ENCODE peak calls at places on chromosomes 5 and 9, in six cellular contexts. I is lower leg skin, J is neural crest cell, Y is psoas muscle, H is gastrocnemius medialis, B is AG10803. Z is an unnamed sample.

GRCh38 chr9:8206720-8207119 is 407.1 kb upstream of the DMAC1 start:
- DNase-seq in I (no peak), J (no peak), Y (no peak), H (no peak), B (no peak), Z (no peak)

GRCh38 chr5:144072518-144072927 is 97.9 kb downstream of the YIPF5 start:
- DNase-seq in I (no peak), J (no peak), Y (no peak), H (no peak), B (peak; percentile 90), Z (no peak)

GRCh38 chr9:105694848-105695581 is 674 bp downstream of the TMEM38B start:
- DNase-seq in I (peak; percentile 94), J (no peak), Y (peak; percentile 80), H (peak; percentile 91), B (peak; percentile 54), Z (peak; percentile 75)

GRCh38 chr9:92506184-92506857 is 24.0 kb upstream of the ASPN start:
- DNase-seq in I (no peak), J (no peak), Y (peak; percentile 46), H (peak; percentile 51), B (peak; percentile 98), Z (no peak)

GRCh38 chr5:142881727-142882126 is 111.5 kb downstream of the ARHGAP26 start:
- DNase-seq in I (no peak), J (no peak), Y (no peak), H (no peak), B (no peak), Z (no peak)

GRCh38 chr5:10233505-10233904 is 16.2 kb downstream of the ATPSCKMT start:
- DNase-seq in I (no peak), J (peak; percentile 48), Y (no peak), H (no peak), B (peak; percentile 90), Z (no peak)

GRCh38 chr5:960551-960950 is 48.1 kb upstream of the NKD2 start:
- DNase-seq in I (no peak), J (no peak), Y (no peak), H (no peak), B (no peak), Z (peak; percentile 60)

GRCh38 chr5:178098685-178099084 is 14.6 kb upstream of the N4BP3 start:
- DNase-seq in I (no peak), J (no peak), Y (no peak), H (no peak), B (no peak), Z (no peak)

GRCh38 chr5:143141652-143142051 is 261.8 kb downstream of the NR3C1 start:
- DNase-seq in I (no peak), J (no peak), Y (no peak), H (no peak), B (no peak), Z (no peak)

GRCh38 chr5:180343846-180344327 is 9.2 kb downstream of the GFPT2 start:
- DNase-seq in I (no peak), J (no peak), Y (peak; percentile 56), H (peak; percentile 49), B (peak; percentile 70), Z (no peak)

GRCh38 chr9:118306773-118307172 is 602.6 kb downstream of the TLR4 start:
- DNase-seq in I (no peak), J (no peak), Y (no peak), H (no peak), B (no peak), Z (no peak)

GRCh38 chr9:18397076-18397475 is 76.9 kb upstream of the ADAMTSL1 start:
- DNase-seq in I (no peak), J (no peak), Y (no peak), H (no peak), B (no peak), Z (no peak)

GRCh38 chr5:77985247-77985646 is 209.1 kb upstream of the TBCA start:
- DNase-seq in I (no peak), J (no peak), Y (no peak), H (no peak), B (no peak), Z (no peak)

GRCh38 chr9:110383491-110383890 is 45.8 kb upstream of the TXNDC8 start:
- DNase-seq in I (no peak), J (no peak), Y (no peak), H (no peak), B (no peak), Z (no peak)

GRCh38 chr5:98424681-98425454 is 348.6 kb upstream of the RGMB start:
- DNase-seq in I (no peak), J (no peak), Y (no peak), H (no peak), B (peak; percentile 88), Z (no peak)

GRCh38 chr5:156239800-156240199 is 87.2 kb upstream of the SGCD start:
- DNase-seq in I (no peak), J (no peak), Y (no peak), H (no peak), B (no peak), Z (no peak)

GRCh38 chr9:129509508-129509907 is 111.4 kb downstream of the C9orf50 start:
- DNase-seq in I (no peak), J (no peak), Y (no peak), H (no peak), B (peak; percentile 79), Z (no peak)

GRCh38 chr5:126920291-126920690 is 110.1 kb downstream of the MARCHF3 start:
- DNase-seq in I (no peak), J (no peak), Y (no peak), H (no peak), B (peak; percentile 63), Z (no peak)

GRCh38 chr9:70921126-70921525 is 200.3 kb downstream of the TRPM3 start:
- DNase-seq in I (no peak), J (no peak), Y (no peak), H (no peak), B (peak; percentile 29), Z (no peak)

GRCh38 chr9:98228392-98229089 is 26.9 kb downstream of the TBC1D2 start:
- DNase-seq in I (no peak), J (no peak), Y (no peak), H (no peak), B (no peak), Z (no peak)

GRCh38 chr5:2684606-2685005 is 66.9 kb downstream of the IRX2 start:
- DNase-seq in I (peak; percentile 31), J (no peak), Y (no peak), H (no peak), B (no peak), Z (no peak)

GRCh38 chr9:36101916-36102741 is 34.4 kb upstream of the GLIPR2 start:
- DNase-seq in I (no peak), J (no peak), Y (peak; percentile 26), H (peak; percentile 16), B (peak; percentile 99), Z (no peak)

GRCh38 chr5:54595724-54596123 is 78.2 kb downstream of the SNX18 start:
- DNase-seq in I (no peak), J (no peak), Y (no peak), H (no peak), B (peak; percentile 77), Z (no peak)

GRCh38 chr5:169411789-169412425 is 111.0 kb upstream of the SLIT3 start:
- DNase-seq in I (no peak), J (no peak), Y (no peak), H (no peak), B (no peak), Z (no peak)

GRCh38 chr5:36244076-36244475 is 2.4 kb upstream of the NADK2 start:
- DNase-seq in I (no peak), J (no peak), Y (no peak), H (no peak), B (no peak), Z (no peak)

DNA sequence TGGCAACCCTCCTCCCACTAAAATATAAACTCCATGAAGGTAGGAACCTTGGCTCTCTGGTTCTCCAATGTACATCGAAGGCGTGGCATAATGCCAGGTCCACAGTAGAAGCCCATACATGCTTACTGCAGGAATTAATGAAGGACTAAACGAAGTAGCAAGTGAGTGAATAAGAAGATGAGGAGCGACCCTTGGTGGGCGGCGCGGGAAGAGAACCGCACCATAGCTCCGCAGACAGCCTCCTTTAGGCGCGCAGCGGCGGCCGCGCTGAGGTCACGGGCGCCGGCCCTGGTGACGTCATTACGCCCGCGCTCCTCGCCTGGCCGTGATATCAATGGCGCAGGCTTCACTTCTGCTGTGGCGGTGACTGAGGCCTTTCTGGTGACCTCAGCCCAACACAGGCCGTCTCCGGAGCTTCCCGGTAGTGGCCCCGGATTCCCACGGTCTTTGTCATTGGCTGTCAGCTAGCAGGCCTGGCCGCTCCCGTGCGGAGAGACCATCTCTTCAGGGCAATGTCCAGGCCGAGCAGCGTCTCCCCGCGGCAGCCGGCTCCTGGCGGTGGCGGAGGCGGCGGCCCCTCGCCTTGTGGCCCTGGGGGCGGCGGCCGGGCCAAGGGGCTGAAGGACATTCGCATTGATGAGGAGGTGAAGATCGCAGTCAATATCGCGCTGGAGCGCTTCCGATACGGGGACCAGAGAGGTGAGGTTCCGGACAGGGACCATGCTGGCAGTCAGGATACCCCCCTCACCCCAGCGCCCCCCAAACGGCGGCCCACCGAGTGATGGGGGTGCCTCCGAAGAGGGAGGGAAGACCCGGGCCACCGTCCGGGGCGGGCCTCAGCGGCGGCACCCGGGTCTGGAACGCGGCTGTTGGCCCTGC is at the start of gene YTHDC2:
- DNase-seq in I (peak; percentile 96), J (peak; percentile 82), Y (peak; percentile 89), H (peak; percentile 81), B (peak; percentile 82), Z (peak; percentile 92)
- TF ChIP-seq CTCF in I (no peak), J (peak; percentile 49), Y (peak; percentile 28), H (no peak), B (peak; percentile 31), Z (peak; percentile 63)

DNA sequence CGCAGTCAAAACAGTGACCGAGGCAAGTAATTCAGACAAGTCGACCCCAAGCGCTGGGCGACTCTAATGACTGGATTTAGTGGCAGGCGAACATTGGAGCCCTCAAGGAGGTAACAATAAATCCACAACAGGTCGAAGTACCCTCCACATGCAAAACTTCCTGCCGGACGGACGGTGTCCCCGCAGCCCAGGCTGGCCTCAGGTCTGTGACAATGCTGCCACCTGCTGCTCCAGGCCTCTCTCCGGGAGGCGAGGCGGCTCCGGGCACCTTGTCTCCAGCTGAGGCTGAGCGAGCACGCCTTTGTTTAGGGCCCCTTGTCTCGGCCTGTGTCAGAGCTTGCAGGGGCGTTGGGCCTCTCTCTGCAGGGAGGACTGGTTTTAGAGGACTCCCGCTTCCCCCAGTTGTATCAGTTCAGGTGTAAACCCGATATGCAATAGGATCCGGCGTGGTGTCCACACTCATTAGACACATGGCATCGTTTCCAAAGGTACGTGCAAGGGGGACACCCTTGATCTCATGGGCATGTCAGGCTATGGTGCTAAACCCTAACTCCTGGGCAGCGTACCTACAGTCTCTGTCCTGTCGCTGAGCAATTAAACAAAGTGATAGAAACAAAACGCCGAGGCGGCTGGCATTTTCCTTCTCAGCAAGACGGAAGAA is 628.0 kb upstream of the ADAMTS16 start:
- DNase-seq in I (peak; percentile 90), J (peak; percentile 56), Y (no peak), H (no peak), B (peak; percentile 4), Z (no peak)
- TF ChIP-seq CTCF in I (no peak), J (peak; percentile 78), Y (no peak), H (no peak), B (peak; percentile 37), Z (peak; percentile 72)

GRCh38 chr9:123724211-123724831 is 205.6 kb downstream of the DENND1A start:
- DNase-seq in I (no peak), J (no peak), Y (no peak), H (no peak), B (peak; percentile 69), Z (no peak)
- TF ChIP-seq CTCF in I (no peak), J (no peak), Y (peak; percentile 12), H (no peak), B (peak; percentile 47), Z (no peak)

DNA sequence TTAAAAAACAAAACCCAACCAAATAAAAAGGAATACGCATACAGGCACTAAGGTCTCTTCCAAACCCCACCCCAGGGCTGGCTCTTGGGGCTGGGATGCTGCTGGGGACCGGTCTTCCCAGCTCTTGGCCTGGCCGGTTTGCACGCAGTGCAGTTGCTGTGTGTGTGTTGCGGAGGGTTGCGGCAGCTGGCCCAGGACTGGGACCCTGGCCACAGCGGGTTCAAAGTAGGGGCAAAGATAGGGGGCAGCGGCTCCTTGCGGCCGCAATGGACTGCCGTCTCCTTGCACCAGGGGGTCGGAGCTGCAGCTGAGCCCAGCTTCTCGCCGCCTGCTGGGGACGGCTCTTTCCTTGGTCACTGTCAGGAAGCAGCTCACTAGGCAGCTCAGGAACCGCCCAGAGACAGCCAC is 5.0 kb downstream of the DMRT3 start:
- DNase-seq in I (no peak), J (no peak), Y (no peak), H (no peak), B (no peak), Z (no peak)
- TF ChIP-seq CTCF in I (no peak), J (no peak), Y (no peak), H (no peak), B (no peak), Z (peak; percentile 51)